ENCODE peak calls at places on chromosomes 13 and 19, in five cellular contexts. Q is glutamatergic neuron, A is OCI-LY7, T is H1, F is GM12865. G is an unnamed sample.

GRCh38 chr19:33774751-33775150 is 21.9 kb upstream of the KCTD15 start:
- DNase-seq in Q (no peak), A (no peak), T (no peak), F (no peak), G (no peak)

GRCh38 chr19:33298146-33298911 is 4.0 kb downstream of the CEBPA start:
- DNase-seq in Q (no peak), A (no peak), T (peak; percentile 50), F (no peak), G (no peak)

GRCh38 chr19:48444129-48444932 is 1.5 kb upstream of the GRWD1 start:
- DNase-seq in Q (no peak), A (no peak), T (no peak), F (no peak), G (peak; percentile 52)

GRCh38 chr13:92460479-92460878 is 766.1 kb upstream of the GPC6 start:
- DNase-seq in Q (no peak), A (no peak), T (no peak), F (no peak), G (no peak)

GRCh38 chr13:46782066-46782465 is 14.9 kb downstream of the ESD start:
- DNase-seq in Q (no peak), A (no peak), T (no peak), F (no peak), G (no peak)

GRCh38 chr19:17183858-17184271 is 31.3 kb upstream of the USE1 start:
- DNase-seq in Q (no peak), A (peak; percentile 62), T (no peak), F (peak; percentile 40), G (peak; percentile 66)

GRCh38 chr13:108322206-108322824 is 52.8 kb downstream of the TNFSF13B start:
- DNase-seq in Q (no peak), A (peak; percentile 51), T (no peak), F (peak; percentile 37), G (peak; percentile 37)

GRCh38 chr13:47168086-47168485 is 271.2 kb upstream of the HTR2A start:
- DNase-seq in Q (no peak), A (no peak), T (no peak), F (peak; percentile 40), G (no peak)

GRCh38 chr19:41646589-41647204 is 19.8 kb upstream of the CEACAM4 start:
- DNase-seq in Q (peak; percentile 45), A (peak; percentile 33), T (peak; percentile 63), F (peak; percentile 12), G (no peak)

GRCh38 chr19:2055871-2056809 is 5.1 kb upstream of the MKNK2 start:
- DNase-seq in Q (no peak), A (peak; percentile 57), T (peak; percentile 62), F (peak; percentile 70), G (no peak)
- TF ChIP-seq CTCF in Q (no peak), A (peak; percentile 25), T (no peak), F (peak; percentile 10), G (no peak)

DNA sequence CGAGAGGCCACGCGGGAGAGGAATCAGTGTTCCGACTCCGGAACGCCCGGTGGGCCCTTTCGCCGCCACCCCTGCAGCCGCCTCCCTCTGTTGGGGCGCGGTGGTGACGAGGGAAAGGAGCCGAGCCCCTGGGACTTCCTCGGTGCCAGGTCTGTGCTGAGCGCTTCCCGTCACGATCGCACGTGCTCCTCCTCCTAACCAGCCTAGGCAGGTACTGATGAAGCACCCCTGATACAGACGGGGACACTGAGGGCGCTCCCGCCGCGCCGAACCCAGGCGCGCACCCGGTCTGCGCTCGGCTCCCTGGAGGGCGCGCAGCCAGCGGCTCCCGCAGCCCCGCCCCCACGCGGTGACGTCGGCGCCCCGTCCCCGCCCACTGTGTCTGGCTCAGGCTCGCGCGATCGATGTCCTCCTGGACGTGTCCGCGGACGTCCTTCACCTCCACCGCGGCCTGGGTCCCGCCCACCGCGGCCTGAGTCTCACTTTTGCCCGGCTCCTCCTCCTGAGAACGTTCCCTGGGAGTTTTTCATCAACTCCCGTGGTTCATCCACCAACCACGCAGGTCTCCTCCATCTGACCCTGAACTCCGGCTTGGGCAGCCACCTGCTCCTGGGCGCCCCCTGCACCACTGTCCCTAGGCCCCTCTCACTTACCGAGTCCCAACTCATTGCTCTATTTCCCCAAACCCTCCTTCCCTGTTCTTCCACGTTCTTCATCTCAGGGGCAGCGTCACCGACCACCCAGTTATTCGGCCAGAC is 2.6 kb upstream of the KLK15 start:
- DNase-seq in Q (peak; percentile 90), A (peak; percentile 65), T (peak; percentile 95), F (peak; percentile 82), G (peak; percentile 93)
- TF ChIP-seq CTCF in Q (no peak), A (no peak), T (peak; percentile 3), F (no peak), G (no peak)

GRCh38 chr13:41637578-41637977 is 180.2 kb downstream of the RGCC start:
- DNase-seq in Q (no peak), A (no peak), T (no peak), F (no peak), G (no peak)
- TF ChIP-seq CTCF in Q (no peak), A (no peak), T (no peak), F (no peak), G (no peak)

GRCh38 chr19:1469200-1469935 is 9.6 kb downstream of the C19orf25 start:
- DNase-seq in Q (peak; percentile 34), A (no peak), T (no peak), F (no peak), G (no peak)
- TF ChIP-seq CTCF in Q (no peak), A (no peak), T (no peak), F (no peak), G (no peak)

GRCh38 chr19:23437901-23438300 is 42.6 kb upstream of the ZNF91 start:
- DNase-seq in Q (no peak), A (peak; percentile 11), T (no peak), F (no peak), G (no peak)

GRCh38 chr19:23440207-23440606 is 44.9 kb upstream of the ZNF91 start:
- DNase-seq in Q (no peak), A (peak; percentile 24), T (peak; percentile 65), F (no peak), G (no peak)

GRCh38 chr19:23436944-23437343 is 41.7 kb upstream of the ZNF91 start:
- DNase-seq in Q (no peak), A (peak; percentile 39), T (peak; percentile 47), F (no peak), G (no peak)

GRCh38 chr19:23439623-23440022 is 44.4 kb upstream of the ZNF91 start:
- DNase-seq in Q (no peak), A (peak; percentile 22), T (peak; percentile 47), F (no peak), G (no peak)

DNA sequence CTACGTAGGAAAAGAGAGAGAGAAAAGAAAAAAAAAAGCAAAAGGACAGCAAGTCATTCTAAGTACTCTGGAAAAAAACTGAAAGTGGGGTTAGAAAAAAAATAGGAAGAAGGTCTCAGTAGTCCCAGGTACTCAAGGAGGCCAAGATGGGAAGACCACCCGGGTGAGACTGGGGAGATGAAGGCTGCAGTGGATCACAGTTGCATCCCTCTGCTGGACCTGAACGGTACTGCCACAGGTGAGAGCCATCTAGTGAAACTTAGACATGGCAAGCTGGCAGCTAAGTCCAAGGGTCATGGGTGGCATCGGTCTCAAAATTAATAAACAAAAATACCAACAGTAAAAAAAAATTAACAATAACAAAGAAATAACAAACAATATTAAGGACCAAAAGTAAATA is 41.0 kb upstream of the ZNF91 start:
- DNase-seq in Q (no peak), A (peak; percentile 32), T (peak; percentile 55), F (no peak), G (no peak)
- TF ChIP-seq CTCF in Q (no peak), A (peak; percentile 61), T (peak; percentile 63), F (peak; percentile 23), G (no peak)

GRCh38 chr13:41411060-41411459 is 46.3 kb upstream of the RGCC start:
- DNase-seq in Q (no peak), A (no peak), T (no peak), F (no peak), G (no peak)

GRCh38 chr13:41408061-41408460 is 49.3 kb upstream of the RGCC start:
- DNase-seq in Q (no peak), A (no peak), T (no peak), F (no peak), G (no peak)

GRCh38 chr13:41409611-41410010 is 47.7 kb upstream of the RGCC start:
- DNase-seq in Q (no peak), A (no peak), T (no peak), F (no peak), G (no peak)

GRCh38 chr13:41413907-41414306 is 43.4 kb upstream of the RGCC start:
- DNase-seq in Q (no peak), A (no peak), T (no peak), F (no peak), G (no peak)

GRCh38 chr13:41411536-41411935 is 45.8 kb upstream of the RGCC start:
- DNase-seq in Q (no peak), A (peak; percentile 65), T (no peak), F (peak; percentile 34), G (peak; percentile 34)
- TF ChIP-seq CTCF in Q (no peak), A (peak; percentile 76), T (no peak), F (peak; percentile 27), G (no peak)

GRCh38 chr13:71877280-71877653 is 10.3 kb upstream of the DACH1 start:
- DNase-seq in Q (no peak), A (no peak), T (peak; percentile 49), F (no peak), G (no peak)

GRCh38 chr13:71876648-71877279 is 9.8 kb upstream of the DACH1 start:
- DNase-seq in Q (no peak), A (no peak), T (no peak), F (peak; percentile 51), G (no peak)

GRCh38 chr13:71880753-71881541 is 13.9 kb upstream of the DACH1 start:
- DNase-seq in Q (no peak), A (no peak), T (no peak), F (no peak), G (no peak)

GRCh38 chr13:71879945-71880344 is 12.9 kb upstream of the DACH1 start:
- DNase-seq in Q (no peak), A (no peak), T (no peak), F (no peak), G (no peak)

GRCh38 chr13:71879129-71879535 is 12.1 kb upstream of the DACH1 start:
- DNase-seq in Q (no peak), A (peak; percentile 8), T (no peak), F (peak; percentile 68), G (peak; percentile 32)
- TF ChIP-seq CTCF in Q (peak; percentile 65), A (peak; percentile 66), T (peak; percentile 63), F (peak; percentile 59), G (peak; percentile 17)

GRCh38 chr19:1980068-1980467 is 35.4 kb downstream of the BTBD2 start:
- DNase-seq in Q (no peak), A (no peak), T (no peak), F (no peak), G (no peak)

GRCh38 chr19:1979017-1979416 is 36.5 kb downstream of the BTBD2 start:
- DNase-seq in Q (no peak), A (no peak), T (no peak), F (no peak), G (no peak)

GRCh38 chr19:1978346-1978894 is 37.1 kb downstream of the BTBD2 start:
- DNase-seq in Q (no peak), A (no peak), T (no peak), F (no peak), G (no peak)

GRCh38 chr19:1980782-1981181 is 34.7 kb downstream of the BTBD2 start:
- DNase-seq in Q (no peak), A (no peak), T (no peak), F (no peak), G (no peak)

GRCh38 chr19:1979642-1980041 is 35.9 kb downstream of the BTBD2 start:
- DNase-seq in Q (no peak), A (no peak), T (no peak), F (no peak), G (no peak)
- TF ChIP-seq CTCF in Q (no peak), A (no peak), T (no peak), F (no peak), G (no peak)

G was measured in GM20000.